ENCODE peak calls at places on chromosomes 11 and 22, in eight cellular contexts. H, K, C, W, R, V, O and F are unnamed samples.

GRCh38 chr11:86592047-86592564 is 80.3 kb downstream of the ME3 start:
- DNase-seq in H (no peak), K (peak), C (no peak), W (peak), R (no peak), V (no peak), O (no peak), F (no peak)

GRCh38 chr22:45667486-45667885 is 4.1 kb upstream of the ATXN10 start:
- DNase-seq in H (no peak), K (no peak), C (no peak), W (no peak), R (no peak), V (no peak), O (no peak), F (no peak)

GRCh38 chr11:57530215-57530595 is 349 bp downstream of the TIMM10 start:
- DNase-seq in H (no peak), K (no peak), C (no peak), W (no peak), R (peak), V (peak), O (no peak), F (no peak)

GRCh38 chr11:66015936-66016792 is 4.4 kb downstream of the CST6 start:
- DNase-seq in H (no peak), K (no peak), C (no peak), W (no peak), R (no peak), V (no peak), O (no peak), F (no peak)

GRCh38 chr11:31397239-31397834 is 27.7 kb downstream of the DNAJC24 start:
- DNase-seq in H (no peak), K (peak), C (no peak), W (peak), R (no peak), V (no peak), O (no peak), F (no peak)

GRCh38 chr11:44424841-44425240 is 114.9 kb upstream of the ALX4 start:
- DNase-seq in H (no peak), K (no peak), C (no peak), W (no peak), R (no peak), V (no peak), O (no peak), F (peak)

GRCh38 chr11:17748044-17748443 is 13.5 kb downstream of the KCNC1 start:
- DNase-seq in H (no peak), K (no peak), C (no peak), W (no peak), R (no peak), V (no peak), O (no peak), F (no peak)

GRCh38 chr11:20840341-20840740 is 171.0 kb downstream of the NELL1 start:
- DNase-seq in H (no peak), K (no peak), C (no peak), W (no peak), R (no peak), V (no peak), O (no peak), F (no peak)

GRCh38 chr22:49139492-49140151 is 688.1 kb downstream of the BRD1 start:
- DNase-seq in H (no peak), K (no peak), C (no peak), W (no peak), R (peak), V (no peak), O (no peak), F (no peak)

GRCh38 chr11:10263929-10264328 is 30.1 kb downstream of the SBF2 start:
- DNase-seq in H (no peak), K (peak), C (no peak), W (peak), R (no peak), V (no peak), O (no peak), F (peak)

GRCh38 chr11:36684840-36685800 is 87.1 kb upstream of the RAG2 start:
- DNase-seq in H (no peak), K (no peak), C (no peak), W (no peak), R (no peak), V (no peak), O (no peak), F (no peak)

GRCh38 chr11:32840587-32840986 is 10.9 kb downstream of the PRRG4 start:
- DNase-seq in H (no peak), K (no peak), C (no peak), W (no peak), R (no peak), V (no peak), O (no peak), F (no peak)

GRCh38 chr22:23178512-23179254 is 1.6 kb upstream of the BCR start:
- DNase-seq in H (peak), K (peak), C (peak), W (peak), R (peak), V (peak), O (peak), F (no peak)

GRCh38 chr11:45022294-45023064 is 71.8 kb upstream of the TP53I11 start:
- DNase-seq in H (no peak), K (peak), C (no peak), W (peak), R (peak), V (no peak), O (no peak), F (no peak)

GRCh38 chr22:39245130-39246039 is 603 bp upstream of the PDGFB start:
- DNase-seq in H (no peak), K (no peak), C (no peak), W (no peak), R (no peak), V (no peak), O (no peak), F (no peak)

GRCh38 chr11:113110046-113110445 is 148.8 kb downstream of the NCAM1 start:
- DNase-seq in H (no peak), K (peak), C (no peak), W (no peak), R (no peak), V (no peak), O (no peak), F (no peak)

GRCh38 chr22:19876941-19877625 is 22.4 kb upstream of the GNB1L start:
- DNase-seq in H (no peak), K (no peak), C (no peak), W (no peak), R (no peak), V (no peak), O (no peak), F (no peak)

GRCh38 chr22:36010913-36011312 is 17.7 kb downstream of the RBFOX2 start:
- DNase-seq in H (no peak), K (peak), C (no peak), W (peak), R (no peak), V (no peak), O (no peak), F (no peak)

GRCh38 chr11:111603633-111604130 is 1.4 kb downstream of the SIK2 start:
- DNase-seq in H (no peak), K (no peak), C (no peak), W (no peak), R (no peak), V (no peak), O (no peak), F (no peak)

GRCh38 chr11:9004310-9004945 is 627 bp upstream of the NRIP3 start:
- DNase-seq in H (no peak), K (no peak), C (no peak), W (no peak), R (peak), V (peak), O (no peak), F (no peak)